ENCODE peak calls at places on chromosomes 12 and 14, in four cellular contexts. One of them, this sample, is unnamed.

GRCh38 chr14:91947196-91948184 is at the start of gene FBLN5:
- DNase-seq in gastrocnemius medialis: peak; percentile 47
- DNase-seq in RWPE1: peak; percentile 35
- DNase-seq in astrocyte of the spinal cord: peak; percentile 80
- DNase-seq in this sample: no peak

GRCh38 chr14:24037658-24038037 is 14.2 kb upstream of the CARMIL3 start:
- DNase-seq in gastrocnemius medialis: no peak
- DNase-seq in RWPE1: no peak
- DNase-seq in astrocyte of the spinal cord: no peak
- DNase-seq in this sample: no peak

GRCh38 chr12:92393504-92393903 is 247.9 kb upstream of the BTG1 start:
- DNase-seq in gastrocnemius medialis: no peak
- DNase-seq in RWPE1: no peak
- DNase-seq in astrocyte of the spinal cord: no peak
- DNase-seq in this sample: peak; percentile 4

GRCh38 chr12:114799574-114800487 is 115.9 kb upstream of the TBX3 start:
- DNase-seq in gastrocnemius medialis: peak; percentile 21
- DNase-seq in RWPE1: no peak
- DNase-seq in astrocyte of the spinal cord: no peak
- DNase-seq in this sample: peak; percentile 36

GRCh38 chr12:30417697-30418231 is 277.9 kb downstream of the IPO8 start:
- DNase-seq in gastrocnemius medialis: peak; percentile 37
- DNase-seq in RWPE1: peak; percentile 88
- DNase-seq in astrocyte of the spinal cord: peak; percentile 85
- DNase-seq in this sample: no peak

GRCh38 chr12:128057586-128057985 is 209.4 kb upstream of the TMEM132C start:
- DNase-seq in gastrocnemius medialis: no peak
- DNase-seq in RWPE1: no peak
- DNase-seq in astrocyte of the spinal cord: no peak
- DNase-seq in this sample: no peak

GRCh38 chr12:53123578-53124351 is 20.5 kb downstream of the SOAT2 start:
- DNase-seq in gastrocnemius medialis: no peak
- DNase-seq in RWPE1: no peak
- DNase-seq in astrocyte of the spinal cord: peak; percentile 4
- DNase-seq in this sample: no peak

GRCh38 chr12:106288510-106289195 is 13.9 kb upstream of the TCP11L2 start:
- DNase-seq in gastrocnemius medialis: no peak
- DNase-seq in RWPE1: peak; percentile 83
- DNase-seq in astrocyte of the spinal cord: peak; percentile 92
- DNase-seq in this sample: no peak

GRCh38 chr12:69161835-69162234 is 77.5 kb upstream of the CPSF6 start:
- DNase-seq in gastrocnemius medialis: no peak
- DNase-seq in RWPE1: no peak
- DNase-seq in astrocyte of the spinal cord: no peak
- DNase-seq in this sample: no peak

GRCh38 chr12:74890237-74890599 is 319.4 kb downstream of the KCNC2 start:
- DNase-seq in gastrocnemius medialis: no peak
- DNase-seq in RWPE1: peak; percentile 68
- DNase-seq in astrocyte of the spinal cord: peak; percentile 88
- DNase-seq in this sample: no peak

GRCh38 chr12:6182279-6182898 is 17.8 kb upstream of the CD9 start:
- DNase-seq in gastrocnemius medialis: peak; percentile 32
- DNase-seq in RWPE1: peak; percentile 52
- DNase-seq in astrocyte of the spinal cord: peak; percentile 79
- DNase-seq in this sample: peak; percentile 46

GRCh38 chr12:94994312-94994711 is 9.2 kb downstream of the NDUFA12 start:
- DNase-seq in gastrocnemius medialis: no peak
- DNase-seq in RWPE1: peak; percentile 84
- DNase-seq in astrocyte of the spinal cord: peak; percentile 80
- DNase-seq in this sample: no peak

GRCh38 chr14:75426332-75427125 is 1.3 kb upstream of the JDP2 start:
- DNase-seq in gastrocnemius medialis: no peak
- DNase-seq in RWPE1: no peak
- DNase-seq in astrocyte of the spinal cord: no peak
- DNase-seq in this sample: no peak

GRCh38 chr12:97159397-97159796 is 252.3 kb downstream of the NEDD1 start:
- DNase-seq in gastrocnemius medialis: no peak
- DNase-seq in RWPE1: no peak
- DNase-seq in astrocyte of the spinal cord: no peak
- DNase-seq in this sample: no peak

GRCh38 chr12:16349132-16349463 is 1.7 kb downstream of the MGST1 start:
- DNase-seq in gastrocnemius medialis: peak; percentile 70
- DNase-seq in RWPE1: peak; percentile 51
- DNase-seq in astrocyte of the spinal cord: peak; percentile 91
- DNase-seq in this sample: no peak

GRCh38 chr14:53367631-53368030 is 214.5 kb upstream of the DDHD1 start:
- DNase-seq in gastrocnemius medialis: no peak
- DNase-seq in RWPE1: no peak
- DNase-seq in astrocyte of the spinal cord: no peak
- DNase-seq in this sample: no peak

GRCh38 chr14:71165121-71165574 is 257.9 kb downstream of the PCNX1 start:
- DNase-seq in gastrocnemius medialis: no peak
- DNase-seq in RWPE1: no peak
- DNase-seq in astrocyte of the spinal cord: no peak
- DNase-seq in this sample: no peak

GRCh38 chr12:115950959-115951358 is 326.5 kb downstream of the MED13L start:
- DNase-seq in gastrocnemius medialis: no peak
- DNase-seq in RWPE1: no peak
- DNase-seq in astrocyte of the spinal cord: no peak
- DNase-seq in this sample: no peak

GRCh38 chr12:115199831-115200230 is 515.9 kb upstream of the TBX3 start:
- DNase-seq in gastrocnemius medialis: no peak
- DNase-seq in RWPE1: no peak
- DNase-seq in astrocyte of the spinal cord: peak; percentile 22
- DNase-seq in this sample: no peak

GRCh38 chr12:71475280-71475679 is 35.7 kb downstream of the LGR5 start:
- DNase-seq in gastrocnemius medialis: peak; percentile 83
- DNase-seq in RWPE1: no peak
- DNase-seq in astrocyte of the spinal cord: no peak
- DNase-seq in this sample: no peak

GRCh38 chr12:52971701-52972329 is 22.9 kb downstream of the KRT18 start:
- DNase-seq in gastrocnemius medialis: no peak
- DNase-seq in RWPE1: peak; percentile 85
- DNase-seq in astrocyte of the spinal cord: peak; percentile 56
- DNase-seq in this sample: no peak

GRCh38 chr12:130043685-130044421 is 118.4 kb upstream of the FZD10 start:
- DNase-seq in gastrocnemius medialis: no peak
- DNase-seq in RWPE1: no peak
- DNase-seq in astrocyte of the spinal cord: no peak
- DNase-seq in this sample: no peak

GRCh38 chr12:130044991-130045621 is 117.2 kb upstream of the FZD10 start:
- DNase-seq in gastrocnemius medialis: no peak
- DNase-seq in RWPE1: no peak
- DNase-seq in astrocyte of the spinal cord: no peak
- DNase-seq in this sample: peak; percentile 28

DNA sequence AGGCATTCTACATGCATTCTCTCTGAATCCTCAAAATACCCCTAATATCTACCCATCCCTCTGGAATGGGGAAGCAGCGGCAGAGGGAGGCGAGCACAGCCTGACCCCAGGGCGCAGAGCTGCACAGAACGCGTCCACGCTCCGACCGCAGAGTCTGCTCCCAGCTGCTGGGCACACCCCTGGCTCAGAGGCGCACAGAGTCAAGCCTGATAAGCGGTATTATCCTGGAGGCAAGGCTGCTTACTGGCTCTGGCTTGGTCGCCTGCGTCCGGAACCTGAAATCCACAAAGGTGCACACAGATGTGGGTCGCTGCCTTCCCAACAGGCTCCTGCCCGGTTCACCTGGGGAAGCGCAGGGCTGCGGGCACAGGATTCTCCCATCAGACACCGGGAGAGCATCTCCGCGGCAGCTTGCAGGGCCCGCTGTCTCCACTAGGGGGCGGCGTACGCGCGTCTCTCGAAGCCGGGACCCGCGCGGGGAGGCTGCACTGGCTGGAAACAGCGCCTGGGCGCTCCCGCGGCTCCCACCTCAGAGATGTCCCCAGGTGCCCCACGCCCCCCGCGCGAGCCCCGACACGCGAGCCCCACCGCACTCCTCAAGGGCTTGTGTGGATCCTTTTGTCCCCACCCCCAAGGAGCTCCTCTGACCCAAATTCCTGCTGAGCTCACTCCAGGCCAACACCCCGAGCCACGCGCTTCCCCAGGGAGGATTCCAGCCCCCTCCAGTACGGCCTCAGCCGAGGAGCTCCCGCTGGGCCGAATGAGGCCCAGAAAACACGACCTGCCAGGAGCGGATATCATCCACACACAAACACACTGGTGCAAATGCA is 120.1 kb upstream of the FZD10 start:
- DNase-seq in gastrocnemius medialis: no peak
- DNase-seq in RWPE1: peak; percentile 57
- DNase-seq in astrocyte of the spinal cord: no peak
- DNase-seq in this sample: peak; percentile 94
- TF ChIP-seq CTCF in gastrocnemius medialis: no peak
- TF ChIP-seq CTCF in RWPE1: peak; percentile 34
- TF ChIP-seq CTCF in astrocyte of the spinal cord: peak; percentile 33
- TF ChIP-seq CTCF in this sample: peak; percentile 96

DNA sequence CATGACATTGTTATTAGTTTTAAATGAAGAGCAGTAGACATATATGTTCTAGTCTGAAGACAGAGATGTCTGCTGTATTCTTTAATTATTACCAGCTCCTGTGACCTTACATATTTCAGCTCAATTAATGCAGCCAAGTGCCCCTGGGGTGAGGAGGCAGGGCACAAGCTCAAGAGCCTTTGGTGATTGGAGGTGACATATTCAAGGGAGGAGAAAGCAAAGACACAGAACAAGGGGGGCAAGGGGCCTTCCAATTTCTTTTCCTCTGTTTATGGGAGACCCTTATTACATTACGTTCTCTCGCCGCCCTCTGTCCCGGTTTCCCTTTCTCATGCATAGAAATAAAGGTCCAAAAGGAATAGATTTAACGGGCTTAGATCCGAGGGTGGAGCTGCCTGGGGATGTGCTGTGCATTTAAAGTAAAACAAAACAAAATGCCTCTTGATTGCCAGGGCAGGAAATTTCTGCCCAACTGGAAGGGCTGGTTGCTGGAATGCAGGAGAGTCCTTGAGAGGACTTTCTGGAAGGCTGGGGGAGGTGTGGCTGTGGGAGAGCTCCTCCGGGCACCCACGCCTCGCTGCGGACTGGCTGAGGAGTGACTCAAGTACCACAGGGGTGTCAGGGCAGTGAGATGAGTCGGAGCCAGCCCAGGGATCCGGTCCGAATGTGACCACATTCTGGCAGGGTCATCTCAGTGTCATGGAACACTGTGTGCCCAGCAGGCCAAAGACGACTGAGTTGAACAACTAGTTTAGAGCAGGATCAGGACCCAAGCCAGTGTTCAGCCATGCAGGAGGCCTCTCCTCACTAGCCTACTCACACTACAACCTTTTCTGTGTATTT is 32.1 kb upstream of the GSG1 start:
- DNase-seq in gastrocnemius medialis: peak; percentile 55
- DNase-seq in RWPE1: peak; percentile 96
- DNase-seq in astrocyte of the spinal cord: peak; percentile 90
- DNase-seq in this sample: no peak
- TF ChIP-seq CTCF in gastrocnemius medialis: no peak
- TF ChIP-seq CTCF in RWPE1: no peak
- TF ChIP-seq CTCF in astrocyte of the spinal cord: peak; percentile 29
- TF ChIP-seq CTCF in this sample: no peak

GRCh38 chr12:110869803-110870202 is 23.0 kb downstream of the CCDC63 start:
- DNase-seq in gastrocnemius medialis: no peak
- DNase-seq in RWPE1: no peak
- DNase-seq in astrocyte of the spinal cord: no peak
- DNase-seq in this sample: no peak
- TF ChIP-seq CTCF in gastrocnemius medialis: no peak
- TF ChIP-seq CTCF in RWPE1: no peak
- TF ChIP-seq CTCF in astrocyte of the spinal cord: no peak
- TF ChIP-seq CTCF in this sample: no peak

DNA sequence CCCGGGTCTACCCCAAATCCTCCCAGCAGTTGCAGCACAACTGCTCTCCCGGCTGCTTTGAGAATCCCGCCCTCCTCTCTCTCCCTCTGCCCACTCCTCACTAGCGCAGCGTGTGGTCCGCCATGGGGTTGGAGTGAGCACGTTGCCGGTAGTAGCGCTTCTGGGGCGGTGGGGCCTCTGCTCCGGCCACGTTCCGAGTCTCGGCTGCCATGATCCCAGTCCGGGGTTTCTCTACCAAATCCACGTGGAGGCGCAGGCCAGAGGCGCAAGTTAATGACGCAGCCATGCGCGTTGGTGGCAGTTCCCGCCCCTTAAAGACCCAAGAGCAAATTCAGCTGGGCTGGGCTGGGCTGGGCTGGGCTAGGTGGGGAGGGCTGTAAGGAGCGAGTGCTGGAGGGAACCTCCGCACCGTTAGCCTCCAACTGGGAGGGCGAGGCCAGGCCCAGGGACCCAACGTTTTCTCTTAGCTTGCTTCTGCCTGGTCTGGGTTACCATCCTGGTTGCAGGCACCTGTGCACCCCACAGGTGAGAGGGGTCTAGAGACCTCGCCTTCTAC is at the start of gene METTL1:
- DNase-seq in gastrocnemius medialis: peak; percentile 92
- DNase-seq in RWPE1: peak; percentile 97
- DNase-seq in astrocyte of the spinal cord: peak; percentile 99
- DNase-seq in this sample: peak; percentile 89
- TF ChIP-seq CTCF in gastrocnemius medialis: no peak
- TF ChIP-seq CTCF in RWPE1: no peak
- TF ChIP-seq CTCF in astrocyte of the spinal cord: no peak
- TF ChIP-seq CTCF in this sample: no peak